ENCODE peak calls at places on chromosomes 11 and 22, in five cellular contexts. Q is colonic mucosa, M is hepatocyte, N is endothelial cell, S is stomach. C is an unnamed sample.

GRCh38 chr11:78417175-78417887 is at the start of gene GAB2:
- DNase-seq in Q (peak; percentile 61), M (peak; percentile 57), N (peak; percentile 20), S (peak; percentile 51), C (no peak)

GRCh38 chr11:131618203-131618602 is 247.8 kb downstream of the NTM start:
- DNase-seq in Q (no peak), M (no peak), N (no peak), S (no peak), C (no peak)

GRCh38 chr11:112400615-112401014 is 140.0 kb upstream of the PLET1 start:
- DNase-seq in Q (no peak), M (no peak), N (no peak), S (no peak), C (no peak)

GRCh38 chr11:27210509-27210908 is 152.5 kb downstream of the CCDC34 start:
- DNase-seq in Q (peak; percentile 13), M (no peak), N (no peak), S (no peak), C (no peak)

GRCh38 chr11:57307666-57308270 is 17.0 kb downstream of the TNKS1BP1 start:
- DNase-seq in Q (no peak), M (no peak), N (no peak), S (no peak), C (no peak)

GRCh38 chr22:32177221-32177765 is 18.2 kb upstream of the C22orf42 start:
- DNase-seq in Q (no peak), M (no peak), N (no peak), S (no peak), C (no peak)

GRCh38 chr11:35541621-35542375 is 16.4 kb upstream of the PAMR1 start:
- DNase-seq in Q (peak; percentile 23), M (peak; percentile 73), N (no peak), S (no peak), C (no peak)

GRCh38 chr11:78040691-78041379 is 17.8 kb upstream of the KCTD14 start:
- DNase-seq in Q (no peak), M (no peak), N (no peak), S (no peak), C (no peak)

GRCh38 chr11:16778876-16779275 is 40.4 kb downstream of the C11orf58 start:
- DNase-seq in Q (no peak), M (no peak), N (no peak), S (peak; percentile 21), C (no peak)

GRCh38 chr11:70535191-70535971 is 137.1 kb downstream of the CTTN start:
- DNase-seq in Q (no peak), M (no peak), N (no peak), S (no peak), C (no peak)

GRCh38 chr11:47768090-47768620 is 1.0 kb upstream of the FNBP4 start:
- DNase-seq in Q (peak; percentile 77), M (peak; percentile 61), N (peak; percentile 22), S (peak; percentile 49), C (peak; percentile 11)

GRCh38 chr11:60918941-60919275 is 5.0 kb downstream of the TMEM109 start:
- DNase-seq in Q (no peak), M (no peak), N (no peak), S (no peak), C (no peak)

GRCh38 chr22:26922804-26923203 is 265.4 kb downstream of the MIAT start:
- DNase-seq in Q (no peak), M (peak; percentile 63), N (peak; percentile 28), S (no peak), C (peak; percentile 76)

GRCh38 chr11:110565690-110566336 is 136.1 kb downstream of the FDX1 start:
- DNase-seq in Q (no peak), M (peak; percentile 11), N (no peak), S (peak; percentile 64), C (no peak)

GRCh38 chr11:71946144-71946571 is 17.3 kb downstream of the RNF121 start:
- DNase-seq in Q (no peak), M (no peak), N (no peak), S (no peak), C (no peak)

GRCh38 chr11:200224-201003 is 6.8 kb downstream of the BET1L start:
- DNase-seq in Q (peak; percentile 12), M (no peak), N (no peak), S (peak; percentile 22), C (no peak)

GRCh38 chr11:43944761-43945311 is 2.4 kb downstream of the C11orf96 start:
- DNase-seq in Q (peak; percentile 85), M (peak; percentile 54), N (peak; percentile 72), S (peak; percentile 78), C (peak; percentile 62)

GRCh38 chr22:19917389-19918138 is 24.0 kb upstream of the COMT start:
- DNase-seq in Q (no peak), M (no peak), N (no peak), S (no peak), C (no peak)

GRCh38 chr11:82750643-82751139 is 17.0 kb upstream of the FAM181B start:
- DNase-seq in Q (no peak), M (no peak), N (peak; percentile 11), S (no peak), C (no peak)

GRCh38 chr11:69983897-69984438 is 94.1 kb upstream of the ANO1 start:
- DNase-seq in Q (no peak), M (no peak), N (no peak), S (no peak), C (no peak)

GRCh38 chr11:17544181-17544622 is at the start of gene USH1C:
- DNase-seq in Q (peak; percentile 83), M (peak; percentile 84), N (peak; percentile 50), S (peak; percentile 72), C (peak; percentile 70)

GRCh38 chr22:31436132-31436531 is 36.7 kb downstream of the DRG1 start:
- DNase-seq in Q (no peak), M (no peak), N (no peak), S (no peak), C (no peak)

DNA sequence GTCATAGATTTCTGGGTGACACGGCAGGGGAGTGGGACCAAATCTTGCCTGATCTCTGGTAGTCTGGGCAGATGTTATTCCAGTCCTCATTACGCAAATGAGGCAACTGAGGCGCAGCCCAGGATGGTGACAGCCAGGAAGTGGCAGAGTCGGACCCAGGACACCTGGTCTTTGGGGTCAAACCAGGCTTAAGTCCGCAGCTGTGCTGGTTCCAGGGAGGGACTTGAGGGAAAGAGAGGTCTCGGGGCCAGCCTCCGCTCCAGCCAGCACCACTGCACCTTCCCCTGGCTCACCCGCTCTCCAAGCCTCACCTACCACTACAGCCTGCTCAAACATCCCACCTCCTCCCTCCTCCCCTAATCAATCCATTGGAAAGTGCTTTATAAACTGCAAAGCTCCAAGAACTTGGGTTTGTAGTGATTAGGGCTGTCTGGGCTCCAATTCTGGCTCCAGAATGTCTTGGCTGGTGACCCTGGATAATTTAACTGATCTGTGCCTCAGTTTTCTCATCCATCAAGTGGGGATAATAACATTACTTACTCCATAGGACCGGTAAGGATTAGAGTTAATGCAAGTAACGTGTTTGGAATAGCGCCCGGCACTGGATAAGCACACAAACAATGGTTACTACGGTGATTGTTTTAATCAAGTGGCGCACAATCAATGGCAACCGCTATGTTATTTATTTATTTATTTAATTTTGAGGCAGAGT is 526 bp upstream of the PNPLA5 start:
- DNase-seq in Q (no peak), M (no peak), N (no peak), S (no peak), C (no peak)
- TF ChIP-seq CTCF in Q (no peak), M (no peak), N (no peak), S (no peak), C (no peak)

GRCh38 chr22:36221799-36222751 is 17.3 kb downstream of the APOL2 start:
- DNase-seq in Q (peak; percentile 41), M (peak; percentile 84), N (peak; percentile 53), S (peak; percentile 68), C (peak; percentile 60)
- TF ChIP-seq CTCF in Q (peak; percentile 47), M (peak; percentile 80), N (peak; percentile 25), S (peak; percentile 41), C (peak; percentile 49)

GRCh38 chr11:14904745-14905103 is 12.7 kb upstream of the CYP2R1 start:
- DNase-seq in Q (peak; percentile 91), M (peak; percentile 68), N (peak; percentile 87), S (peak; percentile 78), C (peak; percentile 35)

GRCh38 chr11:14907411-14908213 is 15.6 kb upstream of the CYP2R1 start:
- DNase-seq in Q (peak; percentile 89), M (peak; percentile 79), N (peak; percentile 85), S (peak; percentile 90), C (peak; percentile 81)

GRCh38 chr11:14906614-14907392 is 14.8 kb upstream of the CYP2R1 start:
- DNase-seq in Q (no peak), M (peak; percentile 8), N (no peak), S (no peak), C (no peak)

GRCh38 chr11:14902650-14903350 is 10.8 kb upstream of the CYP2R1 start:
- DNase-seq in Q (no peak), M (no peak), N (no peak), S (no peak), C (no peak)

GRCh38 chr11:14905104-14906033 is 13.3 kb upstream of the CYP2R1 start:
- DNase-seq in Q (peak; percentile 69), M (peak; percentile 58), N (peak; percentile 71), S (peak; percentile 43), C (no peak)
- TF ChIP-seq CTCF in Q (peak; percentile 49), M (peak; percentile 18), N (peak; percentile 71), S (no peak), C (no peak)

GRCh38 chr11:80502511-80502910 is 1061.7 kb upstream of the TENM4 start:
- DNase-seq in Q (no peak), M (no peak), N (no peak), S (no peak), C (no peak)
- TF ChIP-seq CTCF in Q (no peak), M (no peak), N (no peak), S (no peak), C (peak; percentile 34)

DNA sequence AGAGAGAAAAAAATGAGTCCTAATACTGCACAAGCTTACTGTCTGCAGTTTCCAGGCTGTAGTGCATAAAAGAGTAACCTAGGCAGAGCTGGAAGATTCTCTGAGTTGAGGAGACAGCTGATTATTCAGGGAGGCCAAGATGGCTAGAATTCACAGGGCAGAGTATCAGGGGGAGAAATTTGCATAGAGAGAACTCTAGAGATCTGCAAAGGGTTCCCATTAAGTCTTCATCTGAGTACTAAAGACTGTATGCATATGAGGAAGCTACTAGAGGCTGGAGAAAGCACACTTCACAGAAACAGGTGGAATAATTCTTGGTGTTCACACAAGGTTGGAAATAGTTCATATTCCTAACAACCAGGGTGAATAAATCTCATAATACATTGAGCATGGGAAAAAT is 66.6 kb upstream of the RRAS2 start:
- DNase-seq in Q (no peak), M (no peak), N (no peak), S (no peak), C (no peak)
- TF ChIP-seq CTCF in Q (no peak), M (no peak), N (no peak), S (no peak), C (no peak)

C was measured in nephron progenitor cell.